ENCODE peak calls at places on chromosomes 13 and 19, in six cellular contexts. I is suprapubic skin; T is mesenchymal stem cell; Y is colonic mucosa; K is iPS DF 6.9; O is CD4-positive, alpha-beta memory T cell. W is an unnamed sample. For H3K4me1, the result is how much of the 10 kb centered on the place peaks cover.

GRCh38 chr13:31468114-31468902 is 268.5 kb downstream of the B3GLCT start:
- DNase-seq in I (no peak), T (no peak), Y (no peak), K (no peak), O (no peak), W (no peak)

GRCh38 chr13:66665991-66666390 is 564.1 kb downstream of the PCDH9 start:
- DNase-seq in I (no peak), T (peak), Y (no peak), K (peak), O (no peak), W (no peak)

GRCh38 chr13:38687246-38688229 is 661 bp downstream of the FREM2 start:
- DNase-seq in I (no peak), T (peak), Y (no peak), K (no peak), O (no peak), W (no peak)

GRCh38 chr13:53073711-53074110 is 45.1 kb downstream of the OLFM4 start:
- DNase-seq in I (no peak), T (no peak), Y (no peak), K (no peak), O (no peak), W (no peak)

GRCh38 chr13:24888291-24888931 is 124.4 kb downstream of the RNF17 start:
- DNase-seq in I (no peak), T (no peak), Y (no peak), K (no peak), O (no peak), W (no peak)

GRCh38 chr19:5360003-5360820 is 19.6 kb upstream of the PTPRS start:
- DNase-seq in I (no peak), T (no peak), Y (no peak), K (no peak), O (no peak), W (no peak)

GRCh38 chr19:18833849-18834643 is 2.3 kb downstream of the UPF1 start:
- DNase-seq in I (no peak), T (peak), Y (peak), K (no peak), O (no peak), W (no peak)

GRCh38 chr13:80276371-80277289 is 64.3 kb downstream of the SPRY2 start:
- DNase-seq in I (no peak), T (no peak), Y (no peak), K (no peak), O (no peak), W (no peak)

GRCh38 chr13:98353750-98354149 is 176.7 kb upstream of the RNF113B start:
- DNase-seq in I (no peak), T (peak), Y (no peak), K (no peak), O (no peak), W (no peak)

GRCh38 chr19:49614096-49614857 is 23.3 kb downstream of the PRR12 start:
- DNase-seq in I (no peak), T (peak), Y (no peak), K (no peak), O (no peak), W (no peak)

GRCh38 chr13:27704681-27705080 is 83.0 kb downstream of the POLR1D start:
- DNase-seq in I (no peak), T (peak), Y (no peak), K (no peak), O (peak), W (no peak)

GRCh38 chr13:30796132-30796832 is 60.9 kb downstream of the ALOX5AP start:
- DNase-seq in I (no peak), T (peak), Y (no peak), K (no peak), O (peak), W (no peak)

GRCh38 chr19:49415102-49415809 is 8.0 kb downstream of the PTH2 start:
- DNase-seq in I (no peak), T (no peak), Y (no peak), K (no peak), O (no peak), W (no peak)

GRCh38 chr13:97327521-97328221 is 105.5 kb downstream of the MBNL2 start:
- DNase-seq in I (no peak), T (no peak), Y (no peak), K (no peak), O (no peak), W (no peak)

GRCh38 chr19:50252111-50252886 is 48.9 kb downstream of the MYH14 start:
- DNase-seq in I (no peak), T (no peak), Y (peak), K (no peak), O (no peak), W (peak)

GRCh38 chr19:19568802-19569756 is 31.0 kb downstream of the CILP2 start:
- DNase-seq in I (no peak), T (no peak), Y (no peak), K (no peak), O (no peak), W (no peak)

GRCh38 chr19:48139053-48139452 is 28.4 kb upstream of the PLA2G4C start:
- DNase-seq in I (no peak), T (no peak), Y (no peak), K (no peak), O (no peak), W (no peak)

GRCh38 chr13:77300176-77301141 is 26.4 kb downstream of the MYCBP2 start:
- DNase-seq in I (no peak), T (peak), Y (no peak), K (no peak), O (no peak), W (no peak)

GRCh38 chr19:33825556-33825955 is 28.9 kb downstream of the KCTD15 start:
- DNase-seq in I (no peak), T (no peak), Y (no peak), K (no peak), O (no peak), W (no peak)

GRCh38 chr19:15304140-15304705 is 28.1 kb downstream of the BRD4 start:
- DNase-seq in I (no peak), T (peak), Y (no peak), K (no peak), O (no peak), W (no peak)

GRCh38 chr19:50020481-50020880 is 4.7 kb downstream of the VRK3 start:
- DNase-seq in I (no peak), T (peak), Y (no peak), K (no peak), O (no peak), W (no peak)

GRCh38 chr13:89899302-89900103 is 1448.0 kb upstream of the MIR17HG start:
- DNase-seq in I (no peak), T (no peak), Y (no peak), K (no peak), O (no peak), W (no peak)

GRCh38 chr19:36054733-36055686 is at the start of gene WDR62:
- DNase-seq in I (peak), T (peak), Y (peak), K (peak), O (no peak), W (peak)

GRCh38 chr19:42276821-42277220 is 7.8 kb downstream of the CIC start:
- DNase-seq in I (no peak), T (no peak), Y (no peak), K (no peak), O (no peak), W (no peak)

GRCh38 chr13:35954207-35954560 is 177.0 kb downstream of the DCLK1 start:
- DNase-seq in I (no peak), T (no peak), Y (no peak), K (no peak), O (no peak), W (no peak)

GRCh38 chr13:24233351-24233901 is 72.9 kb downstream of the SPATA13 start:
- DNase-seq in I (no peak), T (peak), Y (no peak), K (no peak), O (no peak), W (no peak)

GRCh38 chr19:11191273-11191755 is 6.0 kb downstream of the KANK2 start:
- DNase-seq in I (peak), T (peak), Y (peak), K (no peak), O (no peak), W (no peak)

GRCh38 chr19:49506575-49507105 is 5.8 kb upstream of the FCGRT start:
- DNase-seq in I (no peak), T (peak), Y (peak), K (no peak), O (peak), W (peak)

GRCh38 chr13:98454389-98454881 is 122.5 kb downstream of the STK24 start:
- DNase-seq in I (no peak), T (peak), Y (no peak), K (no peak), O (no peak), W (no peak)

GRCh38 chr13:21735621-21736401 is 64.9 kb downstream of the FGF9 start:
- DNase-seq in I (no peak), T (no peak), Y (no peak), K (no peak), O (no peak), W (no peak)

GRCh38 chr19:48591021-48591420 is 15.5 kb upstream of the SPACA4 start:
- DNase-seq in I (no peak), T (peak), Y (no peak), K (no peak), O (no peak), W (no peak)

GRCh38 chr13:43266953-43267615 is 243.7 kb downstream of the DNAJC15 start:
- DNase-seq in I (no peak), T (no peak), Y (no peak), K (no peak), O (no peak), W (no peak)

GRCh38 chr13:21242236-21242635 is 65.8 kb downstream of the MRPL57 start:
- DNase-seq in I (no peak), T (no peak), Y (no peak), K (peak), O (no peak), W (no peak)

GRCh38 chr19:46388311-46389095 is 24.9 kb downstream of the CCDC8 start:
- DNase-seq in I (no peak), T (no peak), Y (no peak), K (no peak), O (no peak), W (no peak)

GRCh38 chr13:68428292-68428691 is 1198.2 kb upstream of the PCDH9 start:
- DNase-seq in I (no peak), T (peak), Y (no peak), K (no peak), O (no peak), W (no peak)

GRCh38 chr13:49452725-49453457 is 8.8 kb downstream of the SETDB2 start:
- DNase-seq in I (no peak), T (no peak), Y (no peak), K (no peak), O (no peak), W (no peak)
- H3K27ac ChIP-seq in I (no peak), T (no peak), Y (no peak), K (no peak), O (no peak), W (no peak)

GRCh38 chr19:38421856-38422255 is 4.2 kb downstream of the RASGRP4 start:
- DNase-seq in I (no peak), T (no peak), Y (no peak), K (no peak), O (no peak), W (no peak)

GRCh38 chr19:38417146-38417543 is 8.9 kb downstream of the RASGRP4 start:
- DNase-seq in I (no peak), T (no peak), Y (no peak), K (no peak), O (no peak), W (no peak)

GRCh38 chr19:38420935-38421334 is 5.1 kb downstream of the RASGRP4 start:
- DNase-seq in I (no peak), T (no peak), Y (no peak), K (no peak), O (no peak), W (no peak)

GRCh38 chr19:38413416-38413815 is 10.5 kb downstream of the FAM98C start:
- DNase-seq in I (no peak), T (no peak), Y (no peak), K (no peak), O (no peak), W (no peak)

GRCh38 chr19:38417544-38418506 is 8.2 kb downstream of the RASGRP4 start:
- DNase-seq in I (no peak), T (peak), Y (peak), K (no peak), O (peak), W (peak)
- H3K4me3 ChIP-seq in I (peak), T (no peak), Y (peak), K (peak), O (peak), W (peak)

GRCh38 chr19:16623576-16623975 is 4.4 kb downstream of the MED26 start:
- DNase-seq in I (no peak), T (no peak), Y (no peak), K (no peak), O (no peak), W (no peak)

GRCh38 chr19:16627194-16627927 is 643 bp downstream of the MED26 start:
- DNase-seq in I (no peak), T (peak), Y (peak), K (no peak), O (no peak), W (no peak)

GRCh38 chr19:16626796-16627193 is 1.2 kb downstream of the MED26 start:
- DNase-seq in I (no peak), T (no peak), Y (no peak), K (no peak), O (no peak), W (no peak)

GRCh38 chr19:16624236-16624635 is 3.8 kb downstream of the MED26 start:
- DNase-seq in I (no peak), T (no peak), Y (no peak), K (no peak), O (no peak), W (no peak)

GRCh38 chr19:16625183-16625958 is 2.6 kb downstream of the MED26 start:
- DNase-seq in I (no peak), T (no peak), Y (no peak), K (no peak), O (no peak), W (no peak)
- H3K4me1 ChIP-seq in I (under half), T (under half), Y (under half), K (under half), O (half or more), W (under half)

GRCh38 chr19:10083911-10084310 is 2.2 kb upstream of the SHFL start:
- DNase-seq in I (no peak), T (no peak), Y (no peak), K (no peak), O (no peak), W (no peak)

GRCh38 chr19:10084803-10085202 is 1.3 kb upstream of the SHFL start:
- DNase-seq in I (no peak), T (no peak), Y (no peak), K (no peak), O (no peak), W (no peak)

GRCh38 chr19:10086032-10086903 is at the start of gene SHFL:
- DNase-seq in I (no peak), T (peak), Y (peak), K (no peak), O (peak), W (peak)

GRCh38 chr19:10086904-10087256 is 763 bp downstream of the SHFL start:
- DNase-seq in I (no peak), T (no peak), Y (no peak), K (no peak), O (no peak), W (no peak)

GRCh38 chr19:10085641-10086031 is 481 bp upstream of the SHFL start:
- DNase-seq in I (no peak), T (no peak), Y (no peak), K (no peak), O (no peak), W (no peak)
- H3K27ac ChIP-seq in I (peak), T (no peak), Y (peak), K (no peak), O (peak), W (peak)

GRCh38 chr13:57637515-57637914 is 6.0 kb downstream of the PCDH17 start:
- DNase-seq in I (no peak), T (no peak), Y (no peak), K (no peak), O (no peak), W (no peak)
- H3K4me3 ChIP-seq in I (no peak), T (no peak), Y (no peak), K (no peak), O (no peak), W (no peak)

GRCh38 chr19:43786665-43787064 is 5.9 kb upstream of the KCNN4 start:
- DNase-seq in I (no peak), T (no peak), Y (no peak), K (no peak), O (no peak), W (no peak)
- H3K4me1 ChIP-seq in I (under half), T (under half), Y (under half), K (under half), O (under half), W (under half)

DNA sequence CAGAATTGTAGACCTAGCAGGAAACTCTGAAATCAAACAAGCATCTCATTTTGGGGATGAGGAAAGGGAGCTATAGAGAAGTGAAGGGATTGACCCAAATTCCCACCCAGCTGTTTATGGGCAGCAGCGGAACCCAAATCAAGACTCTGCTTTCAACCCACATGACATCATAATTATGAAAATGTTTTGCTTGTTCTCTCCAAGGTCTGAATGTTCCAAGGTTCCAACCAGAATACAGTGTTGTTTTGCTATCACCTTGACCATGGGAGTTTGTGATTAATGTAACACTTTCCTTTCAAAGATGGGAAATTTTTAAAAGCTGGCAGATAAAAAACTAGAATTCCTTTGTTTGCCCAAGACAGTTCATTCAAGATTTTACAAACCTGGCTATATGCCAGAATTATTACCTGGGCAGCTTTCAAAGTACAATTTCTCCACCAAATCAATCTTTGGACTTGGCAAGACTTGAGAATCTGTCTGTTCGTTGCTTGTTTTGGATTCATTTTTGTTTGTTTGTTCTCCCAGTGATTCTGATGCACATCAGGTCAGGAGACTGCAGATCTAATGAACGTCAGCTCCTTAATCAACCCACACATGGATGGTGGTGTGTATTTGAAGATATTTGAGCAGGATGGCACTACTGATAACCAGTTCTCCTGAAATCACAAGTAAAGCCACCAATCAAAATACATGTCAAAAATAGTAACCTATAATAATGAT is 322.7 kb downstream of the FOXO1 start:
- DNase-seq in I (no peak), T (no peak), Y (no peak), K (no peak), O (no peak), W (no peak)
- H3K27ac ChIP-seq in I (no peak), T (no peak), Y (no peak), K (no peak), O (no peak), W (no peak)

DNA sequence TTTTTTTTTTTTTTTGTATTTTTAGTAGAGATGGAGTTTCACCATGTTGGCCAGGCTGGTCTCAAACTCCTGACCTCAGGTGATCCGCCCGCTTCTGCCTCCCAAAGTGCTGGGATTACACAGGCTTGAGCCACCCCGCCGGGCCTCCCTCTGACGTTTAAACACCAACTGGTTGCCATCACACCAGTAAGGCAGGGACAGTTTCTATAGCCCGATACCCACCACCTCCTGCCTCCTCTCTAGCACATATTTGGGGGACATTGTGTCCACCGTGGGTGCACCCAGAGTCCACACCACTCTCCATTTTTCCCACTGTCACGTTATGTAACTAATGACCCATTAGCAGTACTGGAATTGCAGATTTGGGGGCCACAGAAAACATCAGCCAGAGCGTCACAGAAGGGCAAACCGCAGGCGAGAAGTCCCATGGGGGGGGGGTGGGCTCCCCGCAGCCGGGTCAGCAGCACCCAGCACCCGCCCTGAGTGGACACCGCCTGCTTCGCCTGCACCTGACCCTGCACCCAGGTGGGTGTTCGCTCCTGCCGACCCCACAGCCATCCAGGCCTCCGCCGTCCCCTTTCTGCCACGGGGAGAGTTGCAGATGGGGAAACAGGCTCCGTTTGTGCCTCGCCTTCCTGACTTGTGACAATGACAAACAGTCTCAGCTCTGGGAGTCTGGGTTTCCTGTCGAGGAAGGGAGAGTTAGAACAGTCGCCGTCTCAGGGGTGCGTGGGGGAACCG is 3.6 kb downstream of the ONECUT3 start:
- DNase-seq in I (no peak), T (no peak), Y (no peak), K (no peak), O (no peak), W (no peak)
- H3K4me3 ChIP-seq in I (no peak), T (no peak), Y (no peak), K (no peak), O (no peak), W (no peak)

W was measured in naive thymus-derived CD4-positive, alpha-beta T cell.